ENCODE peak calls at places on chromosomes 4 and X, in seven cellular contexts. H, I, Q, V, O, R and K are unnamed samples.

GRCh38 chr4:98657531-98658286 is 702 bp downstream of the TSPAN5 start:
- DNase-seq in H (peak; percentile 67), I (peak; percentile 72), Q (no peak), V (peak; percentile 25), O (no peak), R (peak; percentile 68), K (peak; percentile 53)

GRCh38 chr4:132493476-132493875 is 655.6 kb upstream of the PCDH10 start:
- DNase-seq in H (no peak), I (no peak), Q (no peak), V (no peak), O (no peak), R (no peak), K (no peak)

GRCh38 chr4:151356510-151356909 is 31.1 kb upstream of the SH3D19 start:
- DNase-seq in H (no peak), I (no peak), Q (no peak), V (no peak), O (peak; percentile 12), R (peak; percentile 12), K (no peak)

GRCh38 chrX:57900961-57901360 is 9.3 kb downstream of the ZXDA start:
- DNase-seq in H (no peak), I (peak; percentile 78), Q (no peak), V (no peak), O (no peak), R (peak; percentile 63), K (no peak)

GRCh38 chr4:1910643-1911042 is 39.5 kb downstream of the NSD2 start:
- DNase-seq in H (peak; percentile 64), I (peak; percentile 76), Q (peak; percentile 22), V (no peak), O (no peak), R (peak; percentile 26), K (no peak)

GRCh38 chr4:138659640-138660325 is 355.8 kb upstream of the NOCT start:
- DNase-seq in H (peak; percentile 53), I (no peak), Q (no peak), V (no peak), O (no peak), R (peak; percentile 76), K (no peak)

GRCh38 chrX:110021180-110022022 is 18.5 kb downstream of the TMEM164 start:
- DNase-seq in H (no peak), I (peak; percentile 55), Q (no peak), V (no peak), O (no peak), R (peak; percentile 87), K (no peak)

GRCh38 chr4:184416913-184417734 is 57.2 kb downstream of the IRF2 start:
- DNase-seq in H (no peak), I (peak; percentile 28), Q (no peak), V (peak; percentile 12), O (no peak), R (no peak), K (peak; percentile 33)

GRCh38 chrX:134649770-134650169 is 8.5 kb downstream of the PLAC1 start:
- DNase-seq in H (no peak), I (no peak), Q (no peak), V (no peak), O (no peak), R (no peak), K (no peak)

GRCh38 chr4:33060873-33061542 is 2340.8 kb downstream of the PCDH7 start:
- DNase-seq in H (peak; percentile 65), I (peak; percentile 75), Q (peak; percentile 39), V (no peak), O (peak; percentile 12), R (peak; percentile 6), K (no peak)

GRCh38 chrX:103155201-103155600 is 59.7 kb upstream of the BEX4 start:
- DNase-seq in H (no peak), I (peak; percentile 73), Q (no peak), V (no peak), O (no peak), R (no peak), K (no peak)

GRCh38 chrX:13891367-13892146 is 74.7 kb upstream of the GPM6B start:
- DNase-seq in H (no peak), I (no peak), Q (no peak), V (no peak), O (no peak), R (no peak), K (no peak)

GRCh38 chr4:89248879-89249281 is 58.7 kb downstream of the GPRIN3 start:
- DNase-seq in H (no peak), I (no peak), Q (no peak), V (no peak), O (no peak), R (no peak), K (no peak)

GRCh38 chrX:8783100-8784098 is 17.8 kb downstream of the FAM9A start:
- DNase-seq in H (peak; percentile 71), I (peak; percentile 43), Q (peak; percentile 33), V (peak; percentile 33), O (no peak), R (no peak), K (no peak)

DNA sequence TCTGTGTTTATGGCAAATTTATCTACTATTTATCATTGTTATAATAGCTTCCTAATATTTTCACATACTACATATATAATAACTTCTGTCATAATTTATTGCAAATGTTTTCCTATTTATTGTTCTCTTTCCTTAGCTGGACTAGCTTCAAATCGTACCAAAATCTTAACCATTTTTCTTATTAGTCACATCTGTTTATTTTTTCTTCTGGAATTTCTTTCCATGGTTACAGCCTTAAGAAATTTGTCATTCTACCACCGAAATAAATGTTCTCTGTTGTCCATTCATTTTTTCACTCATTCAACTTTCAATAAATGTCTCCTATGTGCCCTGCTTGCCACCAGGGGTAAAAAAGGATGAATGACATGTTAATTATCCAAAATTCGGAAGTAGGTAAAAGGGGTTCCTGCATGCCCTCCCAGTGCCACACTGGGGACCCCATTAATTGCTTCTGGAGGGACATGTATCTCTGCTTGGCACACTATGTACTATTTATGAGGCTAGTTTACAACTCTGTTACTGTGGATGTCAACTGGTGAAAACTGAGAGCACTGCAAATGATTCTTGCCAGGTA is 182.1 kb downstream of the SH3KBP1 start:
- DNase-seq in H (no peak), I (no peak), Q (no peak), V (no peak), O (no peak), R (peak; percentile 30), K (no peak)
- H3K27ac ChIP-seq in H (no peak overlapping the region), I (no peak overlapping the region), Q (no peak overlapping the region), V (no peak overlapping the region), O (no peak overlapping the region), R (peak overlapping the region; percentile 62), K (no peak overlapping the region)

DNA sequence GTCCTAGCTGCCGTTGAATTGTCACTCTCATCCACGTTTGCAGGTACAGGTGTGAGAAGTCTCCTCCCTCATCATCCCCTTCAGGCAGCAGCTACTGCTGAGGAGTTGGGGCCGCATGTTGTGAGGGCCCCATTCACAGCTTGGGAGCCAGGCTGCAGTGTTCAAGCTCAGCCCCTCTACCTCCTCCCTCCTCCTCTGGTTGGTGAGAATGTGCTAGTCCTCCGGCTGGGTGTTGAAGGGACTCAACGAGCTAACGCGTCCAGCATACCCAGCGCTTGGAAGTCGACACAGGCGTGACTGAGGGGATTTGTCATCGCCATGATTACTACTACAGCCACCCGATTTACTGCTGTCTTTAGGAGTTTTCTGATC is 82.0 kb upstream of the PSAPL1 start:
- DNase-seq in H (no peak), I (peak; percentile 11), Q (no peak), V (no peak), O (no peak), R (no peak), K (no peak)
- H3K4me3 ChIP-seq in H (no peak overlapping the region), I (no peak overlapping the region), Q (no peak overlapping the region), V (no peak overlapping the region), O (no peak overlapping the region), R (no peak overlapping the region), K (no peak overlapping the region)

GRCh38 chr4:121794505-121795192 is 6.5 kb upstream of the EXOSC9 start:
- DNase-seq in H (no peak), I (peak; percentile 46), Q (no peak), V (no peak), O (no peak), R (no peak), K (no peak)
- H3K27ac ChIP-seq in H (no peak overlapping the region), I (no peak overlapping the region), Q (no peak overlapping the region), V (no peak overlapping the region), O (no peak overlapping the region), R (no peak overlapping the region), K (peak overlapping the region; percentile 38)

DNA sequence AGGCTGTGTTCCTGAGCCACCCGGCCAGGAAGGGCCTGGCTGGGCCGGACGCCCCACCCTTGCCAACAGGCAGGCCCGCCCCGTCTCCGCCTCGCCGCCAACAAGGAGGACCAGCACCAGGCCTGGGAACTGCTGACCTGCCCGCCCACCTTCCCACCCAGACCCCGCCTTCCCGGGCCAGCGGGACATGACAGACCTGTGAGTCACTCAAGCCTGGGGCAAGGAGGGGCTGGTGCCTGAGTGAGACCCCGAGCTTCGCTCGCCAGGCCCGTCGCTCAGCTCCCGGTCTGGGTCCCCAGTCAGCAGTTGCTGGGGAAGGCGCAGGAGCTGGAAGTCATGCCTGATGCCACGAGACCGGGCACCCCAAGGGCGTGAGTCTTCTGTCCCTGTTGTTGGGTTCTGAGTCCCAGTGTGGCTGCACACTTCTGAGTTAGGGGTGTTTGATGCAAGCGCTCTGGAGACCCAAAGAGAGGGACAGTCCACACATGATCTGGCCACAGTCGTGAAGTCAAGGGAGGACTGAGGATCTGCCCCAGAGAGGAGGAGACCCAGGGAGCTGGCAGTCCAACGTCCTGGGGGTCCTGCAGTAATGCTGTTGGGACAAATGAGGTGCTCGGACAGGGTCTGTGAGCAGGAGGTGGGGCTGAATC is at the start of gene DNASE1L1:
- DNase-seq in H (peak; percentile 87), I (peak; percentile 92), Q (no peak), V (peak; percentile 38), O (no peak), R (peak; percentile 82), K (no peak)
- H3K4me3 ChIP-seq in H (peak within 1 kb of the TSS; percentile 52), I (no peak within 1 kb of the TSS), Q (no peak within 1 kb of the TSS), V (no peak within 1 kb of the TSS), O (peak within 1 kb of the TSS; percentile 88), R (peak within 1 kb of the TSS; percentile 69), K (no peak within 1 kb of the TSS)

DNA sequence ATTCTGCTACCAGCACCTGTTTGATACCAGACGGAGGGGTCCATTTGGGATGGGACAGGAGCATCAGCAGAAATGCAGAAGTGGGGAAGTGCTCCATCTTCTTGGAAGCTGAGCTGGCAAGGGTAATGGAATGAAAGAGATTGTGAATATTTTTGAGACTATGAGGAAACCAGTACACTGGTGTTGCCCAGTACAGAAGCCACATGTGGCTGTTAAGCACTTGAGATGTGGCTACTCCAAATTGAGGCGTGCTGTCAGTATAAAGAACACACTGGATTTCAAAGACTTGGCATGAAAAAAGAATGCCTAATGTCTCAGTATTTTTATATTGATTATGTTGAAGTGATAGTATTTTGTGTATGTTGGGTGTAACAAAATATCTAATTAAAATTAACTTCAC is 153.4 kb downstream of the PTTG2 start:
- DNase-seq in H (no peak), I (no peak), Q (no peak), V (no peak), O (no peak), R (no peak), K (no peak)
- H3K27ac ChIP-seq in H (no peak overlapping the region), I (peak overlapping the region; percentile 36), Q (no peak overlapping the region), V (no peak overlapping the region), O (no peak overlapping the region), R (no peak overlapping the region), K (no peak overlapping the region)

GRCh38 chr4:69708211-69708610 is 52.2 kb downstream of the SULT1B1 start:
- DNase-seq in H (no peak), I (peak; percentile 41), Q (no peak), V (no peak), O (no peak), R (no peak), K (no peak)

GRCh38 chr4:69710580-69710979 is 49.8 kb downstream of the SULT1B1 start:
- DNase-seq in H (no peak), I (no peak), Q (no peak), V (no peak), O (no peak), R (no peak), K (no peak)

GRCh38 chr4:69713593-69713992 is 46.8 kb downstream of the SULT1B1 start:
- DNase-seq in H (no peak), I (peak; percentile 85), Q (no peak), V (no peak), O (no peak), R (no peak), K (no peak)

GRCh38 chr4:69707807-69708206 is 52.6 kb downstream of the SULT1B1 start:
- DNase-seq in H (no peak), I (no peak), Q (no peak), V (no peak), O (no peak), R (no peak), K (no peak)
- H3K4me3 ChIP-seq in H (no peak overlapping the region), I (no peak overlapping the region), Q (no peak overlapping the region), V (no peak overlapping the region), O (no peak overlapping the region), R (no peak overlapping the region), K (no peak overlapping the region)